ENCODE peak calls at places on chromosomes 6 and 20, in nine cellular contexts. Y is osteocyte; P is stimulated activated CD4-positive, alpha-beta T cell treated with anti-CD3 and anti-CD28 coated beads, Interleukin-12 subunit alpha, Interleukin-12 subunit beta, amount 100 ng/mL, for 48 hours; A is NCI-H524 treated with DMSO at 0.1 percent for 48 hours; L is stimulated activated CD8-positive, alpha-beta memory T cell treated with anti-CD3 and anti-CD28 coated beads, Interleukin-4, amount 100 ng/mL, for 24 hours; R is astrocyte; Q is progenitor cell of endocrine pancreas; F is transverse colon; D is germinal center. X is an unnamed sample.

GRCh38 chr6:119110601-119111548 is 32.4 kb upstream of the FAM184A start:
- DNase-seq in Y (no peak), P (no peak), A (no peak), L (no peak), R (peak; percentile 74), Q (peak; percentile 25), F (peak; percentile 14), D (peak; percentile 51), X (no peak)

GRCh38 chr20:48897298-48898044 is 24.0 kb upstream of the ARFGEF2 start:
- DNase-seq in Y (no peak), P (no peak), A (no peak), L (no peak), R (peak; percentile 94), Q (no peak), F (no peak), D (peak; percentile 50), X (no peak)

GRCh38 chr20:57594092-57594911 is 25.9 kb downstream of the ZBP1 start:
- DNase-seq in Y (no peak), P (peak; percentile 19), A (no peak), L (no peak), R (no peak), Q (peak; percentile 61), F (peak; percentile 57), D (peak; percentile 77), X (no peak)

GRCh38 chr6:17156112-17156921 is 54.5 kb downstream of the STMND1 start:
- DNase-seq in Y (no peak), P (peak; percentile 14), A (peak; percentile 21), L (peak; percentile 26), R (peak; percentile 65), Q (peak; percentile 47), F (peak; percentile 76), D (peak; percentile 20), X (no peak)

GRCh38 chr6:111591370-111591900 is 14.2 kb downstream of the TRAF3IP2 start:
- DNase-seq in Y (peak; percentile 90), P (no peak), A (no peak), L (no peak), R (peak; percentile 98), Q (no peak), F (peak; percentile 85), D (no peak), X (peak; percentile 89)

GRCh38 chr20:38195041-38195504 is 30.0 kb upstream of the TGM2 start:
- DNase-seq in Y (no peak), P (no peak), A (no peak), L (no peak), R (no peak), Q (no peak), F (no peak), D (no peak), X (no peak)

GRCh38 chr6:87575423-87575822 is 14.4 kb downstream of the RARS2 start:
- DNase-seq in Y (no peak), P (no peak), A (no peak), L (no peak), R (no peak), Q (no peak), F (no peak), D (no peak), X (no peak)

GRCh38 chr6:137872071-137872470 is 5.0 kb downstream of the TNFAIP3 start:
- DNase-seq in Y (no peak), P (no peak), A (no peak), L (no peak), R (no peak), Q (no peak), F (no peak), D (no peak), X (no peak)

GRCh38 chr6:45990162-45990561 is 25.5 kb downstream of the CLIC5 start:
- DNase-seq in Y (no peak), P (no peak), A (no peak), L (no peak), R (no peak), Q (no peak), F (no peak), D (no peak), X (no peak)

GRCh38 chr6:28657367-28657755 is 131.7 kb downstream of the GPX5 start:
- DNase-seq in Y (no peak), P (no peak), A (no peak), L (no peak), R (no peak), Q (no peak), F (no peak), D (no peak), X (no peak)

X was measured in Right ventricle myocardium inferior.